ENCODE peak calls at places on chromosomes 3 and 15, in ten cellular contexts. G is activated gamma-delta T cell treated with anti-CD3 and anti-CD28 coated beads, Interleukin-2, amount 50 U/mL, for 16 hours; I is ACHN; Q is NCI-H2081; L is CD8-positive, alpha-beta T cell; K is NT2/D1; J is HT-29; V is activated CD8-positive, alpha-beta memory T cell treated with anti-CD3 and anti-CD28 coated beads for 24 hours; S is ELF-1; H is NCI-H1105. U is an unnamed sample.

GRCh38 chr3:197295871-197296270 is 2.5 kb downstream of the DLG1 start:
- DNase-seq in G (no peak), I (no peak), Q (no peak), L (no peak), K (no peak), J (no peak), V (no peak), S (no peak), H (no peak), U (no peak)

GRCh38 chr15:37898385-37898784 is 36.1 kb upstream of the TMCO5A start:
- DNase-seq in G (no peak), I (no peak), Q (no peak), L (no peak), K (no peak), J (no peak), V (no peak), S (no peak), H (no peak), U (no peak)

GRCh38 chr15:37995461-37996347 is 61.3 kb downstream of the TMCO5A start:
- DNase-seq in G (no peak), I (peak; percentile 59), Q (peak; percentile 51), L (no peak), K (peak; percentile 33), J (peak; percentile 76), V (no peak), S (peak; percentile 66), H (no peak), U (peak; percentile 52)

GRCh38 chr3:56210201-56210774 is 258.0 kb downstream of the ERC2 start:
- DNase-seq in G (no peak), I (no peak), Q (no peak), L (no peak), K (no peak), J (no peak), V (no peak), S (no peak), H (no peak), U (no peak)

GRCh38 chr15:78093242-78094020 is 1.1 kb downstream of the SH2D7 start:
- DNase-seq in G (no peak), I (peak; percentile 89), Q (no peak), L (no peak), K (no peak), J (no peak), V (no peak), S (no peak), H (no peak), U (no peak)

GRCh38 chr3:32951410-32951811 is at the start of gene CCR4:
- DNase-seq in G (no peak), I (no peak), Q (no peak), L (peak; percentile 30), K (no peak), J (no peak), V (peak; percentile 77), S (no peak), H (no peak), U (no peak)

GRCh38 chr3:106176734-106177133 is 307.9 kb upstream of the CBLB start:
- DNase-seq in G (peak; percentile 55), I (no peak), Q (no peak), L (peak; percentile 45), K (no peak), J (no peak), V (no peak), S (no peak), H (no peak), U (no peak)

GRCh38 chr15:81002254-81003022 is 1.7 kb downstream of the TLNRD1 start:
- DNase-seq in G (no peak), I (no peak), Q (no peak), L (no peak), K (no peak), J (peak; percentile 39), V (no peak), S (peak; percentile 44), H (no peak), U (no peak)

GRCh38 chr3:50352762-50353161 is 2.1 kb downstream of the CYB561D2 start:
- DNase-seq in G (no peak), I (peak; percentile 41), Q (no peak), L (no peak), K (no peak), J (peak; percentile 40), V (no peak), S (no peak), H (no peak), U (peak; percentile 77)